ENCODE peak calls at places on chromosomes 5 and 9, in five cellular contexts. V, Z, J, N and L are unnamed samples.

GRCh38 chr5:143977891-143978448 is 166.0 kb downstream of the HMHB1 start:
- DNase-seq in V (no peak), Z (no peak), J (no peak), N (no peak), L (no peak)

GRCh38 chr5:140400730-140401361 is 787 bp upstream of the ANKHD1 start:
- DNase-seq in V (peak), Z (peak), J (peak), N (peak), L (peak)

GRCh38 chr9:122754825-122755224 is 12.7 kb downstream of the OR1L6 start:
- DNase-seq in V (no peak), Z (no peak), J (no peak), N (no peak), L (no peak)

GRCh38 chr9:4012446-4012845 is 287.4 kb downstream of the GLIS3 start:
- DNase-seq in V (no peak), Z (no peak), J (no peak), N (no peak), L (no peak)

GRCh38 chr9:86948153-86948929 is 1.0 kb upstream of the GAS1 start:
- DNase-seq in V (peak), Z (peak), J (peak), N (peak), L (peak)

GRCh38 chr9:133023117-133023890 is 7.5 kb upstream of the GTF3C5 start:
- DNase-seq in V (no peak), Z (peak), J (peak), N (peak), L (no peak)

GRCh38 chr9:109765821-109766220 is 14.2 kb upstream of the PALM2AKAP2 start:
- DNase-seq in V (no peak), Z (no peak), J (no peak), N (no peak), L (no peak)

GRCh38 chr9:114706709-114707108 is 24.7 kb upstream of the TEX48 start:
- DNase-seq in V (no peak), Z (no peak), J (no peak), N (no peak), L (no peak)

GRCh38 chr5:158658439-158659230 is 441.1 kb downstream of the EBF1 start:
- DNase-seq in V (no peak), Z (no peak), J (no peak), N (no peak), L (no peak)

GRCh38 chr5:131209506-131210191 is 38.9 kb downstream of the LYRM7 start:
- DNase-seq in V (no peak), Z (no peak), J (peak), N (peak), L (no peak)

GRCh38 chr9:93673271-93673843 is 97.0 kb downstream of the PHF2 start:
- DNase-seq in V (peak), Z (peak), J (no peak), N (no peak), L (peak)

GRCh38 chr5:96336351-96336985 is 96.6 kb downstream of the PCSK1 start:
- DNase-seq in V (peak), Z (no peak), J (peak), N (peak), L (no peak)

GRCh38 chr5:120873083-120873482 is 409.0 kb downstream of the PRR16 start:
- DNase-seq in V (no peak), Z (no peak), J (no peak), N (no peak), L (no peak)

GRCh38 chr5:158209219-158209908 is 350.4 kb upstream of the CLINT1 start:
- DNase-seq in V (no peak), Z (no peak), J (no peak), N (no peak), L (no peak)

GRCh38 chr9:36250079-36250478 is 8.2 kb downstream of the GNE start:
- DNase-seq in V (no peak), Z (no peak), J (no peak), N (no peak), L (no peak)

GRCh38 chr5:75337366-75338021 is 474 bp downstream of the HMGCR start:
- DNase-seq in V (peak), Z (no peak), J (peak), N (peak), L (peak)

GRCh38 chr9:122562134-122562760 is 9.3 kb downstream of the OR1N2 start:
- DNase-seq in V (no peak), Z (no peak), J (no peak), N (peak), L (no peak)

GRCh38 chr5:148840531-148840930 is 14.1 kb downstream of the ADRB2 start:
- DNase-seq in V (no peak), Z (no peak), J (no peak), N (no peak), L (no peak)

GRCh38 chr9:35906923-35907699 is 1.1 kb downstream of the HRCT1 start:
- DNase-seq in V (peak), Z (peak), J (no peak), N (no peak), L (peak)

GRCh38 chr5:139711852-139712171 is 63.7 kb downstream of the CXXC5 start:
- DNase-seq in V (no peak), Z (no peak), J (no peak), N (no peak), L (no peak)

GRCh38 chr5:17374157-17374556 is 123.9 kb upstream of the TAF11L2 start:
- DNase-seq in V (no peak), Z (no peak), J (no peak), N (no peak), L (no peak)

GRCh38 chr9:27485158-27485557 is 38.9 kb upstream of the IFNK start:
- DNase-seq in V (no peak), Z (no peak), J (no peak), N (no peak), L (no peak)

GRCh38 chr5:96023518-96023917 is 61.9 kb upstream of the ELL2 start:
- DNase-seq in V (no peak), Z (no peak), J (no peak), N (no peak), L (no peak)

GRCh38 chr5:65100846-65101678 is 332.3 kb downstream of the CWC27 start:
- DNase-seq in V (peak), Z (no peak), J (no peak), N (peak), L (peak)

GRCh38 chr5:14440598-14441401 is 140.8 kb upstream of the OTULINL start:
- DNase-seq in V (peak), Z (no peak), J (no peak), N (no peak), L (peak)

GRCh38 chr5:62100201-62100600 is 205.8 kb upstream of the KIF2A start:
- DNase-seq in V (no peak), Z (no peak), J (no peak), N (no peak), L (no peak)

GRCh38 chr5:852018-852417 is 1.2 kb upstream of the ZDHHC11 start:
- DNase-seq in V (no peak), Z (no peak), J (no peak), N (no peak), L (peak)

GRCh38 chr5:141439411-141440141 is 9.3 kb downstream of the PCDHGA12 start:
- DNase-seq in V (no peak), Z (no peak), J (no peak), N (no peak), L (no peak)